ENCODE peak calls at places on chromosome 20, in eight cellular contexts. O is HuH-7.5; N is activated CD4-positive, alpha-beta T cell treated with anti-CD3 and anti-CD28 coated beads, Interleukin-2, amount 50 U/mL, for 24 hours; U is omental fat pad; V is RPMI8226; Y is retinal pigment epithelial cell; K is stimulated activated CD4-positive, alpha-beta T cell treated with anti-CD3 and anti-CD28 coated beads, Interleukin-4, amount 100 ng/mL, for 1 hour; X is activated T-helper 1 cell treated with Interleukin-2 at 50 U/mL for 16 hours. F is an unnamed sample.

GRCh38 chr20:58508762-58509395 is 6.3 kb downstream of the APCDD1L start:
- DNase-seq in O (no peak), N (no peak), U (no peak), V (no peak), Y (no peak), K (no peak), X (no peak), F (no peak)

GRCh38 chr20:39049684-39050554 is 87.8 kb downstream of the DHX35 start:
- DNase-seq in O (peak), N (peak), U (peak), V (peak), Y (peak), K (peak), X (peak), F (peak)

GRCh38 chr20:34720266-34720665 is 16.1 kb downstream of the TP53INP2 start:
- DNase-seq in O (no peak), N (no peak), U (no peak), V (no peak), Y (no peak), K (no peak), X (no peak), F (no peak)

GRCh38 chr20:40821438-40821837 is 132.4 kb upstream of the MAFB start:
- DNase-seq in O (no peak), N (no peak), U (no peak), V (no peak), Y (no peak), K (no peak), X (no peak), F (no peak)

GRCh38 chr20:1327241-1327653 is 1.7 kb downstream of the SDCBP2 start:
- DNase-seq in O (no peak), N (no peak), U (peak), V (no peak), Y (no peak), K (no peak), X (no peak), F (no peak)

GRCh38 chr20:21125072-21125848 is 622 bp upstream of the KIZ start:
- DNase-seq in O (peak), N (no peak), U (no peak), V (no peak), Y (no peak), K (no peak), X (no peak), F (no peak)

GRCh38 chr20:20566523-20566922 is 145.9 kb downstream of the RALGAPA2 start:
- DNase-seq in O (no peak), N (no peak), U (no peak), V (no peak), Y (no peak), K (no peak), X (no peak), F (no peak)

GRCh38 chr20:11849976-11850670 is 67.6 kb upstream of the BTBD3 start:
- DNase-seq in O (no peak), N (no peak), U (no peak), V (no peak), Y (peak), K (no peak), X (no peak), F (no peak)

GRCh38 chr20:32830437-32830836 is 10.7 kb downstream of the MAPRE1 start:
- DNase-seq in O (no peak), N (no peak), U (no peak), V (no peak), Y (no peak), K (no peak), X (no peak), F (no peak)

GRCh38 chr20:16476032-16476431 is 97.2 kb downstream of the KIF16B start:
- DNase-seq in O (peak), N (no peak), U (no peak), V (peak), Y (no peak), K (no peak), X (no peak), F (no peak)

GRCh38 chr20:43752561-43753301 is 25.9 kb upstream of the GTSF1L start:
- DNase-seq in O (no peak), N (no peak), U (no peak), V (peak), Y (no peak), K (no peak), X (no peak), F (no peak)

GRCh38 chr20:4601630-4602296 is 119.9 kb upstream of the PRND start:
- DNase-seq in O (no peak), N (no peak), U (no peak), V (peak), Y (peak), K (no peak), X (no peak), F (no peak)

GRCh38 chr20:14134004-14134403 is 138.7 kb downstream of the MACROD2 start:
- DNase-seq in O (no peak), N (no peak), U (no peak), V (no peak), Y (no peak), K (no peak), X (no peak), F (no peak)

GRCh38 chr20:615494-615893 is 5.4 kb upstream of the TCF15 start:
- DNase-seq in O (no peak), N (no peak), U (no peak), V (no peak), Y (no peak), K (no peak), X (no peak), F (no peak)

GRCh38 chr20:16007978-16008377 is 565.3 kb downstream of the KIF16B start:
- DNase-seq in O (no peak), N (no peak), U (no peak), V (peak), Y (no peak), K (no peak), X (no peak), F (no peak)

GRCh38 chr20:41168281-41169183 is 31.2 kb downstream of the PLCG1 start:
- DNase-seq in O (no peak), N (no peak), U (no peak), V (no peak), Y (no peak), K (no peak), X (no peak), F (no peak)

GRCh38 chr20:21968486-21968885 is 263.0 kb downstream of the PAX1 start:
- DNase-seq in O (no peak), N (no peak), U (no peak), V (no peak), Y (no peak), K (no peak), X (no peak), F (no peak)

GRCh38 chr20:36525620-36526365 is 15.5 kb upstream of the MYL9 start:
- DNase-seq in O (no peak), N (no peak), U (no peak), V (no peak), Y (no peak), K (no peak), X (no peak), F (no peak)

GRCh38 chr20:52426856-52427255 is 235.3 kb upstream of the ZFP64 start:
- DNase-seq in O (no peak), N (no peak), U (no peak), V (no peak), Y (no peak), K (no peak), X (no peak), F (no peak)

GRCh38 chr20:48552550-48552949 is 275.2 kb downstream of the PREX1 start:
- DNase-seq in O (no peak), N (no peak), U (no peak), V (no peak), Y (no peak), K (no peak), X (no peak), F (no peak)